ENCODE peak calls at places on chromosomes 3 and 15, in seven cellular contexts. One of them, this sample, is unnamed.

GRCh38 chr15:91491131-91491950 is 362.2 kb upstream of the SLCO3A1 start:
- DNase-seq in neuronal stem cell: no peak
- DNase-seq in PC-3: no peak
- DNase-seq in endothelial cell of umbilical vein: no peak
- DNase-seq in mammary epithelial cell: peak
- DNase-seq in fibroblast of lung: no peak
- DNase-seq in GM23248: peak
- DNase-seq in this sample: peak

GRCh38 chr15:43187544-43188155 is 2.4 kb downstream of the CCNDBP1 start:
- DNase-seq in PC-3: peak
- DNase-seq in fibroblast of lung: peak
- DNase-seq in mammary epithelial cell: peak
- DNase-seq in endothelial cell of umbilical vein: peak
- DNase-seq in GM23248: peak
- DNase-seq in neuronal stem cell: no peak
- DNase-seq in this sample: peak

GRCh38 chr3:151265866-151266265 is 12.5 kb downstream of the P2RY14 start:
- DNase-seq in fibroblast of lung: no peak
- DNase-seq in mammary epithelial cell: no peak
- DNase-seq in GM23248: no peak
- DNase-seq in PC-3: no peak
- DNase-seq in endothelial cell of umbilical vein: no peak
- DNase-seq in neuronal stem cell: peak
- DNase-seq in this sample: no peak

GRCh38 chr3:180040966-180041365 is 4.2 kb upstream of the PEX5L start:
- DNase-seq in GM23248: no peak
- DNase-seq in neuronal stem cell: no peak
- DNase-seq in fibroblast of lung: no peak
- DNase-seq in mammary epithelial cell: peak
- DNase-seq in endothelial cell of umbilical vein: no peak
- DNase-seq in PC-3: peak
- DNase-seq in this sample: no peak

GRCh38 chr3:29384640-29385039 is 103.8 kb downstream of the RBMS3 start:
- DNase-seq in endothelial cell of umbilical vein: no peak
- DNase-seq in PC-3: no peak
- DNase-seq in mammary epithelial cell: peak
- DNase-seq in fibroblast of lung: peak
- DNase-seq in GM23248: peak
- DNase-seq in neuronal stem cell: no peak
- DNase-seq in this sample: no peak

GRCh38 chr3:197942956-197943556 is 6.9 kb upstream of the RPL35A start:
- DNase-seq in neuronal stem cell: no peak
- DNase-seq in GM23248: peak
- DNase-seq in mammary epithelial cell: peak
- DNase-seq in PC-3: peak
- DNase-seq in endothelial cell of umbilical vein: peak
- DNase-seq in fibroblast of lung: peak
- DNase-seq in this sample: no peak

GRCh38 chr3:115062412-115062956 is 84.6 kb downstream of the ZBTB20 start:
- DNase-seq in endothelial cell of umbilical vein: no peak
- DNase-seq in GM23248: peak
- DNase-seq in neuronal stem cell: no peak
- DNase-seq in PC-3: peak
- DNase-seq in fibroblast of lung: peak
- DNase-seq in mammary epithelial cell: peak
- DNase-seq in this sample: no peak

GRCh38 chr3:153209596-153209995 is 47.6 kb downstream of the RAP2B start:
- DNase-seq in neuronal stem cell: no peak
- DNase-seq in GM23248: peak
- DNase-seq in mammary epithelial cell: peak
- DNase-seq in fibroblast of lung: peak
- DNase-seq in endothelial cell of umbilical vein: peak
- DNase-seq in PC-3: peak
- DNase-seq in this sample: no peak

GRCh38 chr3:177483182-177483967 is 286.1 kb upstream of the TBL1XR1 start:
- DNase-seq in neuronal stem cell: no peak
- DNase-seq in PC-3: peak
- DNase-seq in GM23248: no peak
- DNase-seq in mammary epithelial cell: peak
- DNase-seq in endothelial cell of umbilical vein: no peak
- DNase-seq in fibroblast of lung: no peak
- DNase-seq in this sample: no peak

GRCh38 chr15:64149424-64150235 is 1.9 kb upstream of the SNX22 start:
- DNase-seq in GM23248: no peak
- DNase-seq in mammary epithelial cell: peak
- DNase-seq in PC-3: peak
- DNase-seq in endothelial cell of umbilical vein: no peak
- DNase-seq in fibroblast of lung: no peak
- DNase-seq in neuronal stem cell: no peak
- DNase-seq in this sample: no peak

GRCh38 chr15:78508272-78508671 is 895 bp downstream of the HYKK start:
- DNase-seq in mammary epithelial cell: peak
- DNase-seq in neuronal stem cell: no peak
- DNase-seq in GM23248: no peak
- DNase-seq in fibroblast of lung: no peak
- DNase-seq in endothelial cell of umbilical vein: no peak
- DNase-seq in PC-3: no peak
- DNase-seq in this sample: no peak

GRCh38 chr3:172078244-172078643 is 38.9 kb downstream of the FNDC3B start:
- DNase-seq in endothelial cell of umbilical vein: no peak
- DNase-seq in mammary epithelial cell: no peak
- DNase-seq in GM23248: no peak
- DNase-seq in neuronal stem cell: no peak
- DNase-seq in fibroblast of lung: no peak
- DNase-seq in PC-3: no peak
- DNase-seq in this sample: no peak

GRCh38 chr3:171896341-171896740 is 53.2 kb downstream of the TMEM212 start:
- DNase-seq in fibroblast of lung: no peak
- DNase-seq in PC-3: no peak
- DNase-seq in neuronal stem cell: no peak
- DNase-seq in GM23248: no peak
- DNase-seq in endothelial cell of umbilical vein: no peak
- DNase-seq in mammary epithelial cell: no peak
- DNase-seq in this sample: no peak

GRCh38 chr3:21750831-21751391 is at the start of gene ZNF385D:
- DNase-seq in mammary epithelial cell: peak
- DNase-seq in endothelial cell of umbilical vein: no peak
- DNase-seq in GM23248: peak
- DNase-seq in fibroblast of lung: peak
- DNase-seq in PC-3: peak
- DNase-seq in neuronal stem cell: peak
- DNase-seq in this sample: no peak

GRCh38 chr3:21750291-21750690 is 719 bp downstream of the ZNF385D start:
- DNase-seq in endothelial cell of umbilical vein: no peak
- DNase-seq in fibroblast of lung: peak
- DNase-seq in GM23248: peak
- DNase-seq in neuronal stem cell: no peak
- DNase-seq in mammary epithelial cell: peak
- DNase-seq in PC-3: peak
- DNase-seq in this sample: no peak

GRCh38 chr3:21745971-21746370 is 5.0 kb downstream of the ZNF385D start:
- DNase-seq in PC-3: no peak
- DNase-seq in endothelial cell of umbilical vein: no peak
- DNase-seq in fibroblast of lung: peak
- DNase-seq in mammary epithelial cell: no peak
- DNase-seq in neuronal stem cell: no peak
- DNase-seq in GM23248: peak
- DNase-seq in this sample: no peak

GRCh38 chr3:21751891-21752290 is 881 bp upstream of the ZNF385D start:
- DNase-seq in fibroblast of lung: peak
- DNase-seq in PC-3: peak
- DNase-seq in mammary epithelial cell: no peak
- DNase-seq in endothelial cell of umbilical vein: no peak
- DNase-seq in GM23248: peak
- DNase-seq in neuronal stem cell: no peak
- DNase-seq in this sample: no peak

DNA sequence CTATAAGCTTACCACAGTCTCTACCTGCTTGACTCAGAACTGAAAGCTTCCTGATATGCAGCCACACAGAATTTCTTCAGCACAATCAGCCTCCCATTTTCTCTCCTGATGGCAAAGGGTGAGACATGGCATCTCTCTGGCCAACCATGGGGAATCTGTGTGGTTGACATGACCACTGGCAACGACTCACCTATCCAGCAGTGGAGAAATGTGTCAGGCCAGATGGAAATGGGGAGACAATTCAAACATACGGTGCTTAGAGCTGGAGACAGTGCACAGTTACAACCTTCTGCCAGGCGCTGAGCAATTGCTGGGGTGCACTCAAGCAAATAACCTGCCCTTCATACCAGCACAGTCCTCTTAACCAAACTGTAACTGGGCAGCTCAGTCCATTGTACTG is 3.6 kb downstream of the ZNF385D start:
- DNase-seq in PC-3: peak
- DNase-seq in GM23248: peak
- DNase-seq in fibroblast of lung: peak
- DNase-seq in mammary epithelial cell: peak
- DNase-seq in endothelial cell of umbilical vein: no peak
- DNase-seq in neuronal stem cell: no peak
- DNase-seq in this sample: no peak
- H3K4me3 ChIP-seq in PC-3: no peak
- H3K4me3 ChIP-seq in GM23248: peak
- H3K4me3 ChIP-seq in fibroblast of lung: no peak
- H3K4me3 ChIP-seq in mammary epithelial cell: no peak
- H3K4me3 ChIP-seq in endothelial cell of umbilical vein: no peak
- H3K4me3 ChIP-seq in neuronal stem cell: no peak
- H3K4me3 ChIP-seq in this sample: no peak

GRCh38 chr3:102020670-102021069 is 171.4 kb downstream of the NFKBIZ start:
- DNase-seq in PC-3: no peak
- DNase-seq in endothelial cell of umbilical vein: no peak
- DNase-seq in mammary epithelial cell: no peak
- DNase-seq in neuronal stem cell: no peak
- DNase-seq in GM23248: no peak
- DNase-seq in fibroblast of lung: no peak
- DNase-seq in this sample: no peak
- H3K9ac ChIP-seq in PC-3: no peak
- H3K9ac ChIP-seq in endothelial cell of umbilical vein: no peak
- H3K9ac ChIP-seq in mammary epithelial cell: no peak
- H3K9ac ChIP-seq in neuronal stem cell: no peak
- H3K9ac ChIP-seq in GM23248: no peak
- H3K9ac ChIP-seq in fibroblast of lung: no peak
- H3K9ac ChIP-seq in this sample: no peak

DNA sequence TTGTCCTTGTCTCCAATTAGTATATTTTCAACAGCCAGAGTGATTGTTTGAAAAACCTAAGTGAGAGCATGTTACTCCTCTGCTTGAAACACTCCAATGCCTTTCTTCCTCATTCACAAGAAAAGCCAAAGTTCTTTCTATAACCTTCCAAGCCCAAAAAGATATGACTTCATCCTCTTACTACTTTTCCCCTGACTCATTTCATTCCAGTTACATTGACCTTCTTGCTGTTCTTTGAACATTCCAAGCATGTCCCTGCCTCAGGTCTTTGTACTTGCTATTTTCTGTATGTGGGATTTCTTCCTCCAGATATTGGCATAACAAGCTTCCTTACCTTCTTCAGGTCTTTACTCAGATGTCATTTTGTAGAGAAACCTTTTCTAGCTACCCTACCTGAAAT is 28.3 kb downstream of the EHHADH start:
- DNase-seq in GM23248: peak
- DNase-seq in fibroblast of lung: peak
- DNase-seq in neuronal stem cell: no peak
- DNase-seq in mammary epithelial cell: peak
- DNase-seq in PC-3: peak
- DNase-seq in endothelial cell of umbilical vein: no peak
- DNase-seq in this sample: no peak
- H2AFZ ChIP-seq in GM23248: peak
- H2AFZ ChIP-seq in fibroblast of lung: no peak
- H2AFZ ChIP-seq in neuronal stem cell: no peak
- H2AFZ ChIP-seq in mammary epithelial cell: no peak
- H2AFZ ChIP-seq in PC-3: no peak
- H2AFZ ChIP-seq in endothelial cell of umbilical vein: no peak
- H2AFZ ChIP-seq in this sample: no peak

DNA sequence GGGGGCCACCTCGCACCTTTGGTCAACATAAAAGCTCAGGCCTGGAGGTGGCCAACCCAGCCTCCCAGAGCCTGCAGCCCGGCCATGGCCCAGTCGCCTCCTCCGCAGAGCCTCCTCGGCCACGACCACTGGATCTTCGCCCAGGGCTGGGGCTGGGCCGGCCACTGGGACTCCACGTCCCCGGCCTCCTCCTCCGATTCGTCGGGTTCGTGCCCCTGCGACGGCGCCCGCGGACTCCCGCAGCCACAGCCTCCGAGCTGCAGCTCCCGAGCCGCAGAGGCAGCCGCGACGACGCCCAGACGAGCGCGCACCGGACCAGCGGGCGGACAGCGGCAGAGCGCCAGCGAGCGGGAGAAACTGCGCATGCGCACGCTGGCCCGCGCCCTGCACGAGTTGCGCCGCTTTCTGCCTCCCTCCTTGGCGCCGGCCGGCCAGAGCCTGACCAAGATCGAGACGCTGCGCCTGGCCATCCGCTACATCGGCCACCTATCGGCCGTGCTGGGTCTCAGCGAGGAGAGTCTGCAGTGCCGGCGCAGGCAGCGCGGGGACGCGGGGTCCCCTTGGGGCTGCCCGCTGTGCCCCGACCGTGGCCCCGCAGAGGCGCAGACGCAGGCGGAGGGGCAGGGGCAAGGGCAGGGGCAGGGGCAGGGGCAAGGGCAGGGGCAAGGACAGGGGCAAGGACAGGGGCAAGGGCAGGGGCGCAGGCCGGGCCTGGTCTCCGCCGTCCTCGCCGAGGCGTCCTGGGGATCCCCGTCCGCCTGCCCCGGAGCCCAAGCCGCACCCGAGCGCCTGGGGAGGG is at the start of gene MESP2:
- DNase-seq in PC-3: peak
- DNase-seq in fibroblast of lung: peak
- DNase-seq in GM23248: peak
- DNase-seq in endothelial cell of umbilical vein: peak
- DNase-seq in neuronal stem cell: peak
- DNase-seq in mammary epithelial cell: peak
- DNase-seq in this sample: no peak
- H3K4me3 ChIP-seq in PC-3: no peak
- H3K4me3 ChIP-seq in fibroblast of lung: no peak
- H3K4me3 ChIP-seq in GM23248: peak
- H3K4me3 ChIP-seq in endothelial cell of umbilical vein: peak
- H3K4me3 ChIP-seq in neuronal stem cell: peak
- H3K4me3 ChIP-seq in mammary epithelial cell: peak
- H3K4me3 ChIP-seq in this sample: no peak